ENCODE peak calls at places on chromosomes 16 and 17, in six cellular contexts. Q, U, G, S, Z and D are unnamed samples.

GRCh38 chr16:85593503-85594195 is 19.5 kb upstream of the GSE1 start:
- DNase-seq in U (no peak), S (no peak), G (no peak), Z (no peak), Q (no peak), D (no peak)

GRCh38 chr17:62724398-62725146 is 83.5 kb downstream of the MARCHF10 start:
- DNase-seq in U (no peak), Q (no peak), S (peak), G (no peak), Z (no peak), D (no peak)

GRCh38 chr16:1612320-1613111 is at the start of gene CRAMP1:
- DNase-seq in G (no peak), Q (no peak), Z (no peak), S (no peak), U (no peak), D (peak)

GRCh38 chr17:20155258-20156195 is 146.4 kb downstream of the SPECC1 start:
- DNase-seq in U (peak), Z (peak), G (peak), Q (peak), S (peak), D (peak)

GRCh38 chr16:4273858-4274291 is 1.1 kb upstream of the TFAP4 start:
- DNase-seq in Q (no peak), G (no peak), Z (peak), U (no peak), S (no peak), D (peak)

GRCh38 chr17:3647769-3648540 is 11.4 kb downstream of the CTNS start:
- DNase-seq in U (no peak), G (no peak), Z (peak), Q (no peak), S (peak), D (no peak)

GRCh38 chr16:79007614-79008013 is 592.9 kb downstream of the MAF start:
- DNase-seq in U (no peak), G (no peak), Z (no peak), Q (no peak), S (no peak), D (no peak)

GRCh38 chr17:55547027-55547670 is 35.9 kb upstream of the SMIM36 start:
- DNase-seq in S (no peak), U (no peak), Q (no peak), G (no peak), Z (no peak), D (no peak)